ENCODE peak calls at places on chromosomes 5 and 9, in nine cellular contexts. G is Right ventricle myocardium inferior, Y is nephron progenitor cell, H is iris pigment epithelial cell, R is CMK, F is RWPE1, O is posterior cingulate gyrus, X is lung microvascular endothelial cell, N is KBM-7. T is an unnamed sample.

GRCh38 chr9:113476511-113476916 is 13.0 kb downstream of the RGS3 start:
- DNase-seq in Y (no peak), G (no peak), R (no peak), F (no peak), N (no peak), H (no peak), X (no peak), O (no peak), T (no peak)

GRCh38 chr5:122077451-122078115 is 476 bp downstream of the LOX start:
- DNase-seq in Y (peak; percentile 67), N (no peak), X (peak; percentile 44), O (peak; percentile 78), F (peak; percentile 36), R (no peak), G (peak; percentile 56), H (no peak), T (no peak)

GRCh38 chr9:14198544-14199510 is 115.1 kb downstream of the NFIB start:
- DNase-seq in X (peak; percentile 87), F (no peak), R (no peak), N (no peak), O (peak; percentile 70), Y (no peak), G (peak; percentile 78), H (peak; percentile 59), T (no peak)

GRCh38 chr5:163134061-163134460 is 303.3 kb upstream of the CCNG1 start:
- DNase-seq in F (no peak), N (no peak), H (no peak), X (no peak), Y (no peak), O (no peak), R (no peak), G (no peak), T (no peak)

GRCh38 chr5:132473019-132473531 is 17.5 kb downstream of the IRF1 start:
- DNase-seq in R (no peak), F (no peak), G (no peak), O (no peak), H (no peak), N (no peak), X (no peak), Y (no peak), T (no peak)

GRCh38 chr5:133287500-133287899 is 235.7 kb downstream of the HSPA4 start:
- DNase-seq in H (peak; percentile 46), Y (peak; percentile 62), O (peak; percentile 80), R (no peak), N (peak; percentile 38), F (no peak), G (no peak), X (peak; percentile 76), T (peak; percentile 15)

GRCh38 chr9:136331556-136332481 is 4.5 kb downstream of the GPSM1 start:
- DNase-seq in X (no peak), G (no peak), Y (no peak), H (no peak), N (no peak), O (peak; percentile 50), R (no peak), F (no peak), T (no peak)

GRCh38 chr9:130227833-130228232 is 37.7 kb upstream of the HMCN2 start:
- DNase-seq in H (no peak), O (peak; percentile 29), N (no peak), R (no peak), Y (no peak), X (no peak), G (no peak), F (no peak), T (no peak)

GRCh38 chr9:95516736-95517558 is at the start of gene PTCH1:
- DNase-seq in G (no peak), H (peak; percentile 63), X (peak; percentile 39), R (no peak), Y (peak; percentile 75), F (peak; percentile 65), N (no peak), O (peak; percentile 78), T (no peak)

GRCh38 chr5:717143-717542 is 24.0 kb upstream of the TPPP start:
- DNase-seq in H (no peak), F (no peak), X (no peak), G (no peak), N (no peak), R (no peak), Y (no peak), O (no peak), T (no peak)